ENCODE peak calls at places on chromosome 16, in four cellular contexts. W is lower leg skin, P is esophagus muscularis mucosa, L is right lobe of liver. R is an unnamed sample.

GRCh38 chr16:9159839-9160550 is 68.6 kb downstream of the HAPSTR1 start:
- DNase-seq in W (peak), P (no peak), L (peak), R (peak)

GRCh38 chr16:24906199-24906808 is 60.5 kb downstream of the SLC5A11 start:
- DNase-seq in W (no peak), P (no peak), L (no peak), R (no peak)

GRCh38 chr16:85446846-85447656 is 166.1 kb upstream of the GSE1 start:
- DNase-seq in W (no peak), P (no peak), L (no peak), R (no peak)

GRCh38 chr16:15899538-15900100 is 11.2 kb upstream of the CEP20 start:
- DNase-seq in W (peak), P (no peak), L (no peak), R (peak)

GRCh38 chr16:17633146-17633966 is 162.6 kb upstream of the XYLT1 start:
- DNase-seq in W (peak), P (no peak), L (no peak), R (no peak)

GRCh38 chr16:69083306-69083941 is 22.0 kb upstream of the HAS3 start:
- DNase-seq in W (no peak), P (no peak), L (no peak), R (no peak)

GRCh38 chr16:24516900-24517669 is 22.3 kb upstream of the RBBP6 start:
- DNase-seq in W (peak), P (peak), L (peak), R (peak)

GRCh38 chr16:77840623-77841274 is 52.4 kb downstream of the VAT1L start:
- DNase-seq in W (no peak), P (no peak), L (no peak), R (no peak)

GRCh38 chr16:54290203-54291106 is 3.9 kb upstream of the IRX3 start:
- DNase-seq in W (no peak), P (no peak), L (no peak), R (no peak)

GRCh38 chr16:55630774-55631173 is 25.0 kb upstream of the SLC6A2 start:
- DNase-seq in W (no peak), P (no peak), L (no peak), R (no peak)

GRCh38 chr16:13379266-13379665 is 477.9 kb downstream of the SHISA9 start:
- DNase-seq in W (no peak), P (no peak), L (no peak), R (no peak)

GRCh38 chr16:10539256-10539655 is 41.1 kb downstream of the EMP2 start:
- DNase-seq in W (no peak), P (no peak), L (no peak), R (no peak)

GRCh38 chr16:8712589-8713361 is 38.4 kb downstream of the ABAT start:
- DNase-seq in W (no peak), P (no peak), L (no peak), R (no peak)

GRCh38 chr16:28186752-28187151 is 25.0 kb downstream of the XPO6 start:
- DNase-seq in W (no peak), P (no peak), L (no peak), R (no peak)

GRCh38 chr16:28187595-28188004 is 24.2 kb downstream of the XPO6 start:
- DNase-seq in W (no peak), P (no peak), L (no peak), R (no peak)

GRCh38 chr16:28189237-28189636 is 22.5 kb downstream of the XPO6 start:
- DNase-seq in W (no peak), P (no peak), L (no peak), R (peak)

GRCh38 chr16:28191364-28191985 is 20.3 kb downstream of the XPO6 start:
- DNase-seq in W (no peak), P (no peak), L (no peak), R (no peak)

DNA sequence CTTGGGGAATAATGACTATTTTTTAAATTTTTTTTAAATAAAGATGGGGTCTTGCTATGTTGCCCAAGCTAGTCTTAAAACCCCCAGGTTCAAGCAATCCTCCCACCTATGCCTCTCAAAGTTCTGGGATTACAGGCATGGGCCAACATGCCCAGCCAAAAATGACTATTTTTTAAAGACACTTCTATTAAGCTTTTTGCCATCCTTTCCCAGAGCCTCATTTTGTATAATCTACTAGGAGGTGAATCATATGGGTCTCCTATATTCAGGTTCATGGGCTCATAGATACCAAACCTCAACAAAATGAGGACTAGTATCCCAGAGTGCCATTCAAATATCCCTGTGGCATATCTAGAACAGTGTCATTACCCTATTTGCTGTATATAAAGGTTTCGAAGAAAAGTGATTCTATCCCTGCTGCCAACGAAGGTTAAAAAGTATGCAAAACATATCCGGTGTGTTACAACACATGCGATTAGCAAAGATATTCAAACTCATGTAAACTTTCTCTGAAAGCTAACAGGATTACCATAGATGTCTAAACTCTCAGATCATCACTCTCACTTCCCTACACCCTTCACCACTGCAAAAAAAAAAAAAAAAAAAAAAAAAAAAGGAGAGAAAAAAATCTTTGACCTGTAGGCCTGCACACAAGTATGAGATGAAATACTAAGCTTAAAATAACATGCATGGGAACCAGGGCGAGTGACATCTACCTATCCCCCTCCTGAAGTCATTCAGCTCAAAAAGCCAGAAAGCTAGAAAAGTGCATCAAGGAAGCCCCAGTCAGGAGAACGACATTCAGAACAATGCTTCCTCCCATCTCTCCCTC is 23.5 kb downstream of the XPO6 start:
- DNase-seq in W (no peak), P (no peak), L (no peak), R (no peak)
- TF ChIP-seq POLR2A in W (no peak), P (no peak), L (no peak), R (no peak)

DNA sequence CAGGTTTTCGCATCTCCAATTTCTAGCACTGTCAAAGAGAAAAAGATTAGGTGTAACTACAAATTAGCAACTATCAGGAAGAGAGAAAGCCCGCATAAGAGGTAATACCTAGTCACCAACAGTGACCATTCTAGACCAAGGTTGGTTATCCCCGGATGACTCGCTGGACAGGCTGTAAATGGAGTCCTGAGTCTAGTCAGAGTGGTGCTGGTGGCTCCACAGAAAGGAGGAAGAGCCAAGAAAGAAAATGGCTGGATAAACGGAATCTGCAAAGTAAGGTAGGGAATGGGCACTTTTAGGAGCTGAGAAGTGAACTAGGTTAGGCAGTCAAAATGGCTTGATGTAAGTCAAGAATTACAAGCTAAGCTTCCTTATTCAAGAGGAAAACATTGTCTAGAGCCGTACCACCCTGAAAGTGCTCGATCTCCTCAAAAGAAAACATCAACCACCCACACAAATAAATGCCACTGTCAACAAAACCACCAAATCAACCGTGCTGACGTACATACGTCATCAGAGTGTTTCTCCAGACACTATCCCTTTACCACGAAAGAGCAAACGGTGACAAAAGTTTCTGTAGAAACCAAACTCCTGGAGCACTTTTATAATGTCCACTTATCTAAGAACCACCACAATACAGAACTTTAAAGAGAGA is 2.2 kb downstream of the GSPT1 start:
- DNase-seq in W (no peak), P (no peak), L (no peak), R (no peak)
- TF ChIP-seq POLR2A in W (no peak), P (no peak), L (no peak), R (no peak)

DNA sequence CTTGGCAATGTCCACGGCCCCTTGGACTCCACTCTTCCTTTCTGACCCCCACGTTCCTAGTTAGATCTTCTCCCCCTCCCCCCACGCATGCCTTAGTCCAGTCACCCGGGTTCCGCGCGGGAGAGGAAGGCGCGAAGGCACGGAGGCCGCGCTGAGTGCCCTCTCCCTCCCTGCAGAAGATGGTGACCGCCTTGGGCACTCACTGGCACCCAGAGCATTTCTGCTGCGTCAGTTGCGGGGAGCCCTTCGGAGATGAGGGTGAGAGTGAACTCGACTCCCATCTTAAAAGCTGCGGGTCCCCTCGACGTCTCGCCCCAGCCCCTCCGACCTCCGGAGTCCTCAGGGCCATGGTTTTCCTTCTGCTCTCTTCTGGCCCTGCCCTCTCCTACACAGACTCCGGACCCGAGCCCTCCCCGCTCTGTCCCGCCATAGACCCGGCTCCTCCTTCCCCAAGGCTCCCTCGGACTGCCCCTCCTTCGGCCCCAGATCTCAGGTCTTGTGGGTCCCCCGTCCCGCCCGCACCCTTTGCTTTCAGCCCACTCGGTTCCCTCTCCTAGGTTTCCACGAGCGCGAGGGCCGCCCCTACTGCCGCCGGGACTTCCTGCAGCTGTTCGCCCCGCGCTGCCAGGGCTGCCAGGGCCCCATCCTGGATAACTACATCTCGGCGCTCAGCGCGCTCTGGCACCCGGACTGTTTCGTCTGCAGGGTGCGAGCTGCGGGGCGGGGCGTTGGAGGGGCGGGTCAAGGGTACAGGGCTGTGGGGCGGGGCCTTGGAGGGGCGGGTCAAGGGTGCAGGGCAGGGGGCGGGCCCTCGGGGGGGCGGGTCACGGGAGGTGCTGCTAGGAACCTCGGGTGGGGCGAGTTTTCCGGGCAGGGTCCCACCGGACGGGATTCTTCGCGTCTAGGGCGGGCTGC is 4.6 kb downstream of the TGFB1I1 start:
- DNase-seq in W (peak), P (no peak), L (peak), R (no peak)
- TF ChIP-seq POLR2A in W (no peak), P (no peak), L (peak), R (no peak)

DNA sequence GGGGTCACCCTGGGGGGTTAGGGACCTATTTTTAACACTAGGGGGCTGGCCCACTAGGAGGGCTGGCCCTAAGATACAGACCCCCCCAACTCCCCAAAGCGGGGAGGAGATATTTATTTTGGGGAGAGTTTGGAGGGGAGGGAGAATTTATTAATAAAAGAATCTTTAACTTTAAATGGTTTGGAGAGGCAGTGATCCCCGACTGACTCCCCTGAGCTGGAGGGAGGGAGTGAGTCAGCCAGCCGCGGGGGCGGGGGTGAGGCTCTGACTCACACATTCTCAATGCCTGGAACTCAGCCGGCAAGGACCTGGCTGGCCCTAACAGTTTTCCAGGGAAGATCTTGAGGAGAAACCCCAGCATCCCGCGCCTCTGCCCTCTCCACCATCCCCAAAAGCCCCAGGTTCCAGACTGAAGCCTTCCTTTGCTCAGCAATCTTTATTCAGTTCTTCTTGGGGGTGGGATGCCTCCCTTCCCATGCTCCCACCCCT is 1.5 kb downstream of the HCFC1R1 start:
- DNase-seq in W (peak), P (peak), L (no peak), R (peak)
- TF ChIP-seq POLR2A in W (no peak), P (no peak), L (no peak), R (peak)

GRCh38 chr16:89741342-89742014 is 20.1 kb downstream of the ZNF276 start:
- DNase-seq in W (no peak), P (no peak), L (no peak), R (no peak)
- TF ChIP-seq POLR2A in W (no peak), P (no peak), L (no peak), R (no peak)

DNA sequence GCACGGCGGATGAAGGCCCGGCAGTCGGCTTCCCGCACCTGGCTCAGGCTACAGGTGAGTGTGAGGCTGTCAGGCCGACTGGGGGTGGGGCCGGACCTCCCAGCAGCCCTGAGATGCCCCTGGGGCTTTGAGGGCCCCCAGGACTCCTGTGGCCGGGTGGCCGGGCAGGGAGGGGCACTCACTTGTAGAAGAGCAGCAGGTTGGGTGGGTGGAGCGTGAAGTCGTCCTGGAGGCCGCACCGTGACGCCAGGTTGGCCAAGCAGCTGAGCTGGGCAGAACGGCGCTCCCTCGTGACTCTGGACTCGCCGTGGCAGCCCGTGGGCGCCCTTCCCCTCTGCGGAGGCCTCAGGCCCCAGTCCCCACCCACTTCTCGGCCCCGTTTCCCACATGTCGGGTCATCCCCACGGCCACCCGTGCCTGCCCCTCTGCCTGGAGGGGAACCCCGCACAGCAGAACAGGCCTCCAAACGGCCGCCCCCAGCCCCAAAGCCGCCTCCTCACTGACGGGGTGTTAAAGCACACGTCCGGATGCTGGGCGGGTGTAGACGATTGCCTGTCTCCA is 12.9 kb downstream of the RPUSD1 start:
- DNase-seq in W (no peak), P (no peak), L (no peak), R (no peak)
- TF ChIP-seq POLR2A in W (no peak), P (no peak), L (no peak), R (no peak)

DNA sequence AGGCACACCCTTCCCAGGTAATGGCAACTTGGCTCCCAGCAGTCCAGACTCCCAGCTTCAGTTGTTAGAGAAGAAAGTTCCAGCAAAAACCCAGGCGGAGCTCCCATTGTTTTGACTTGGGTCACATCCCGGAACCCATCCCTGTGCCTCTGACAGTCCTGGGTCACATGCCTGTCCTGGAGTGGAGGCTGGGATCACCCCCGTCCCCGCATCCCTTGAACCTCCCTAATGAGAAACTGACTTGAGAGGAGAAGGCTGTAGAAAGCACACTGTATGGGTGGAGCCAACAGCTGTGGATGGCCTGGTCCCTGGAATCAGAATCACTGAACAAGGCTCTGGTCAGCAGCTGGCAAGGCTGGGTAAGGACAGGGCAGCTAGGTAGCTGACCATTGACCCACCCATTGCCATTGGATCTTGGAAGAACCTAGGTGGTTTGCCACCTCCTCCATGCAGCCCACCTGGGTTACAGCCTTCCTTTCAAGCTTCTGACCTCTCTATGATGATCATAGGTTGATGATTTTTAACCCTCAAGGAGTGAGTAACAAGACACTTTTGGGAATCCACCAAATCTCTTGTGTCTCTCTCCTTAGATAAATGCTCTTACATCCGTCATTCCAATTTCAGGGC is 18.3 kb downstream of the NKD1 start:
- DNase-seq in W (no peak), P (no peak), L (no peak), R (no peak)
- TF ChIP-seq POLR2A in W (no peak), P (no peak), L (no peak), R (no peak)

R was measured in H54.